ENCODE peak calls at places on chromosomes 2 and 18, in ten cellular contexts. Z is choroid plexus epithelial cell, B is astrocyte of the spinal cord, X is sigmoid colon, Y is suprapubic skin, A is tibial nerve, I is fibroblast of lung, G is Peyer's patch, V is spleen, W is body of pancreas. J is an unnamed sample.

GRCh38 chr2:45647986-45648520 is 3.4 kb upstream of the PRKCE start:
- DNase-seq in Z (peak; percentile 8), B (no peak), X (no peak), Y (no peak), A (no peak), I (no peak), G (no peak), V (no peak), W (no peak), J (peak; percentile 52)

GRCh38 chr2:232292395-232293154 is 86.0 kb upstream of the ALPP start:
- DNase-seq in Z (peak; percentile 78), B (peak; percentile 41), X (no peak), Y (no peak), A (peak; percentile 50), I (peak; percentile 25), G (peak; percentile 66), V (peak; percentile 84), W (peak; percentile 59), J (peak; percentile 58)

GRCh38 chr2:181682795-181683517 is 2.6 kb upstream of the NEUROD1 start:
- DNase-seq in Z (no peak), B (no peak), X (no peak), Y (no peak), A (no peak), I (no peak), G (no peak), V (no peak), W (no peak), J (no peak)

GRCh38 chr2:218872645-218873358 is 7.8 kb upstream of the WNT10A start:
- DNase-seq in Z (no peak), B (no peak), X (no peak), Y (no peak), A (no peak), I (no peak), G (no peak), V (no peak), W (no peak), J (no peak)

GRCh38 chr2:240644171-240644651 is 18.9 kb downstream of the GPR35 start:
- DNase-seq in Z (no peak), B (no peak), X (peak; percentile 54), Y (peak; percentile 65), A (no peak), I (no peak), G (no peak), V (no peak), W (no peak), J (no peak)

GRCh38 chr18:75304678-75305557 is 94.3 kb downstream of the TSHZ1 start:
- DNase-seq in Z (no peak), B (no peak), X (no peak), Y (no peak), A (no peak), I (no peak), G (no peak), V (no peak), W (no peak), J (no peak)

GRCh38 chr2:117271631-117272030 is 542.9 kb upstream of the DDX18 start:
- DNase-seq in Z (no peak), B (no peak), X (no peak), Y (no peak), A (no peak), I (no peak), G (no peak), V (no peak), W (no peak), J (no peak)

GRCh38 chr2:76467326-76467725 is 756.6 kb upstream of the GCFC2 start:
- DNase-seq in Z (no peak), B (no peak), X (no peak), Y (no peak), A (no peak), I (no peak), G (no peak), V (no peak), W (no peak), J (no peak)

GRCh38 chr18:53944721-53945120 is 279.7 kb downstream of the MBD2 start:
- DNase-seq in Z (no peak), B (no peak), X (no peak), Y (no peak), A (no peak), I (no peak), G (no peak), V (no peak), W (no peak), J (no peak)

GRCh38 chr2:236177967-236178909 is 10.1 kb upstream of the GBX2 start:
- DNase-seq in Z (peak; percentile 55), B (peak; percentile 53), X (peak; percentile 74), Y (peak; percentile 77), A (peak; percentile 45), I (peak; percentile 49), G (peak; percentile 79), V (no peak), W (peak; percentile 47), J (peak; percentile 63)

GRCh38 chr2:61492476-61492875 is 21.6 kb upstream of the USP34 start:
- DNase-seq in Z (no peak), B (no peak), X (no peak), Y (no peak), A (no peak), I (no peak), G (no peak), V (no peak), W (no peak), J (no peak)

GRCh38 chr2:35454966-35455638 is 900.5 kb upstream of the CRIM1 start:
- DNase-seq in Z (peak; percentile 16), B (peak; percentile 37), X (no peak), Y (no peak), A (no peak), I (peak; percentile 42), G (no peak), V (no peak), W (no peak), J (no peak)
- TF ChIP-seq CTCF in Z (peak; percentile 44), B (peak; percentile 48), X (no peak), Y (no peak), A (no peak), I (peak; percentile 11), G (no peak), V (no peak), W (no peak), J (no peak)

DNA sequence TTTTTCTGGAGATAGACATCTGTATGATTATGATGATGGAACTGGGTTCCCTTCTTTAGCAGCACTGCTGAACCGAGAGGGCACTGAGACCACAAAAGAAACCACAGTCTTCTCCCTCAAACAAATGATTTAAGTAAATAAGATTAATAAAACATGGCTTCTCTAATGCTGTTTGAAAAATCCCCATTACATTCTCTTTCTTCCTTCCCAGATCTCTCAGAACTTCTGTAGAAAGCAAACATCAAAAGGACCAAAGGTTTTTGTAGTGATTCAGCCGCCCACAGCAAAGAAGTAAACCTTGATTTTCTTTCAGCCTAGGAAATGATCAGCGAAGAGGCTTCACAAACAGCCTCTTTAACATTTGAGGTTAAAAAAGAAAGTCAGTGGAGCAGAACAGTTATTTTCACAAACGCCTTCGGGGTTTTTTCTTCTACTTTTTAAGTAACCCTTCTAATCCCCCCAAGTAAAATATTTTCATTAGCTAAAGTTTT is 89.4 kb downstream of the UPP2 start:
- DNase-seq in Z (peak; percentile 42), B (peak; percentile 80), X (no peak), Y (no peak), A (no peak), I (peak; percentile 58), G (no peak), V (no peak), W (no peak), J (no peak)
- H3K4me3 ChIP-seq in Z (peak overlapping the region; percentile 0), B (no peak overlapping the region), X (peak overlapping the region; percentile 6), Y (peak overlapping the region; percentile 7), A (no peak overlapping the region), I (peak overlapping the region; percentile 33), G (no peak overlapping the region), V (peak overlapping the region; percentile 32), W (no peak overlapping the region), J (no peak overlapping the region)

DNA sequence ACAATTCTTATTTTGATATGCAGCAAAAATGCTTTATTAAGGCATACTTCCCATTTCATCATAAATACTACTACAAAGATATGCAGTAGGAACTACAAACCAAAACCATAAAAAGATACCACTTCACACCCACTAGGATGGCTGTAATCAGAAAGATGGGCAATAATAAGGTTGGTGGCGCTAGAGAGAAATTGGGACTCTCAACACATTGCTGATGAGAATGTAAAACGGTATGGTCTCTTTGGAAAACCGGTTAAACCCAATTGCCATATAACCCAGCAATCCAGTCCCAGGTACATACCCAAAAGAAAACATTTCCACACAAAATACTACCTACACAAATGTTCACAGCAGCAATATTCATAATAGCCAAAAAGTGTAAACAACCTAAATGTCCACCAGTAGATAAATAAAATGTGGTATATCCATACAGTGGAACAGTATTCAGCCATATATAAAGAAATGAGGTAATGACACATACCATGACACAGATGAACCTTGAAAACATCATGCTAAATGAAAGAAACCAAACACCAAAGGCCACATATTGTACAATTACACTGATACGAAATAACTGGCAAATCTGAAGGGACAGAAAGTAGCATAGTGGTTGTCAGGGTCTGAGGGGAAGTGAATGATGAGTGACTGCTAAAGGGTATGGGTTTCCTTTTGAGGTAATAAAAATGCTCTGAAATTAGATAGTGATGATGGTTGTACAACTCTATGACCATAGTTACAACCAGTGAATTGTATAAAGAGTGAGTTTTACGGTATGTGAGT is 12.7 kb downstream of the SP3 start:
- DNase-seq in Z (no peak), B (no peak), X (no peak), Y (no peak), A (no peak), I (no peak), G (no peak), V (no peak), W (no peak), J (no peak)
- TF ChIP-seq CTCF in Z (no peak), B (no peak), X (no peak), Y (no peak), A (no peak), I (no peak), G (no peak), V (no peak), W (no peak), J (no peak)

DNA sequence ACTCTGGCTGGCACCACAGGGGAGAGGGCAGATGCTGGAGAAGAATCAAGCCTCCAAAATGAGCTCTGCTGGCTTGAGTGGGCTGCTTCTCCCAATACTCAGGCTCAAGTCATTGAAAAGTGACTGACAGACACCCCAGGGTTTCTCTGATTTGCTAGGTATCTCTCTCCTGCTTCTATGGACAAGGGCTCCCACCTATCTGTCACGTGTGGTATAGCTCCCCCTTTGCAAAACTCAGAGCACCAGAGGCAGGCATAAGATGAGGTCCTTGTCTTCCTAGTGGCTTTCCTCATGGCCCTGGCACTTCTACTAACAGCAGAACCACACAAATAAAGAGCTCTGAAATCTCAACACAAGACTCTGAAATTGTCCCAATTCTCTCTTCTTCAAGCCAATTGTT is 105.2 kb downstream of the GALNT14 start:
- DNase-seq in Z (no peak), B (no peak), X (no peak), Y (no peak), A (no peak), I (no peak), G (no peak), V (no peak), W (no peak), J (no peak)
- H3K4me3 ChIP-seq in Z (no peak overlapping the region), B (no peak overlapping the region), X (no peak overlapping the region), Y (no peak overlapping the region), A (no peak overlapping the region), I (no peak overlapping the region), G (no peak overlapping the region), V (no peak overlapping the region), W (no peak overlapping the region), J (no peak overlapping the region)

GRCh38 chr18:23207191-23207955 is 72.1 kb downstream of the CABLES1 start:
- DNase-seq in Z (peak; percentile 23), B (peak; percentile 54), X (no peak), Y (no peak), A (no peak), I (peak; percentile 76), G (no peak), V (no peak), W (no peak), J (no peak)
- TF ChIP-seq CTCF in Z (peak; percentile 51), B (peak; percentile 52), X (no peak), Y (peak; percentile 39), A (no peak), I (peak; percentile 32), G (no peak), V (no peak), W (no peak), J (peak; percentile 40)

J was measured in fibroblast of villous mesenchyme.